ENCODE peak calls at places on chromosomes 13 and 19, in four cellular contexts. I, Z, V and E are unnamed samples.

GRCh38 chr13:46866150-46866549 is 30.7 kb downstream of the HTR2A start:
- DNase-seq in Z (peak; percentile 43), I (no peak), V (peak; percentile 37), E (peak; percentile 86)

GRCh38 chr19:8640402-8641004 is 10.1 kb downstream of the NFILZ start:
- DNase-seq in V (no peak), Z (no peak), I (no peak), E (no peak)

GRCh38 chr19:511101-511841 is 4.0 kb downstream of the TPGS1 start:
- DNase-seq in Z (no peak), V (peak; percentile 82), I (no peak), E (peak; percentile 72)

GRCh38 chr19:14333101-14333871 is 48.0 kb upstream of the ADGRE5 start:
- DNase-seq in Z (peak; percentile 18), I (no peak), V (peak; percentile 80), E (no peak)

GRCh38 chr13:30107536-30108136 is 199.7 kb downstream of the KATNAL1 start:
- DNase-seq in I (no peak), V (peak; percentile 46), Z (peak; percentile 47), E (peak; percentile 71)

GRCh38 chr19:42548545-42548944 is 20.3 kb upstream of the CEACAM1 start:
- DNase-seq in Z (no peak), I (no peak), V (no peak), E (no peak)

GRCh38 chr13:29594710-29595379 is 643 bp downstream of the SLC7A1 start:
- DNase-seq in V (peak; percentile 75), Z (peak; percentile 64), I (peak; percentile 62), E (peak; percentile 90)

GRCh38 chr13:94305033-94305432 is 174.4 kb downstream of the DCT start:
- DNase-seq in I (no peak), Z (no peak), V (no peak), E (no peak)

GRCh38 chr13:110642291-110642981 is 27.1 kb downstream of the NAXD start:
- DNase-seq in I (no peak), V (no peak), Z (no peak), E (no peak)

GRCh38 chr19:14404322-14404721 is 14.8 kb downstream of the DDX39A start:
- DNase-seq in Z (no peak), I (no peak), V (no peak), E (no peak)

GRCh38 chr19:43329989-43330388 is 23.5 kb upstream of the CD177 start:
- DNase-seq in I (no peak), V (peak; percentile 58), Z (no peak), E (no peak)

GRCh38 chr19:14056741-14057356 is 5.0 kb downstream of the PALM3 start:
- DNase-seq in V (no peak), Z (no peak), I (no peak), E (no peak)

GRCh38 chr19:9645466-9645865 is 24.4 kb upstream of the ZNF561 start:
- DNase-seq in Z (no peak), V (no peak), I (no peak), E (no peak)

GRCh38 chr19:35845215-35846037 is 6.9 kb downstream of the NPHS1 start:
- DNase-seq in Z (no peak), V (peak; percentile 72), I (no peak), E (no peak)

GRCh38 chr13:60397693-60398437 is 845 bp downstream of the TDRD3 start:
- DNase-seq in V (peak; percentile 82), I (peak; percentile 45), Z (peak; percentile 66), E (peak; percentile 88)

GRCh38 chr19:2016041-2016807 is 710 bp upstream of the BTBD2 start:
- DNase-seq in I (peak; percentile 88), Z (peak; percentile 89), V (peak; percentile 74), E (no peak)

GRCh38 chr13:94312511-94313191 is 166.8 kb downstream of the DCT start:
- DNase-seq in I (no peak), Z (no peak), V (no peak), E (no peak)

GRCh38 chr19:5308471-5309437 is 31.9 kb downstream of the PTPRS start:
- DNase-seq in I (peak; percentile 80), Z (peak; percentile 90), V (peak; percentile 44), E (peak; percentile 78)

GRCh38 chr13:67509039-67509438 is 278.9 kb upstream of the PCDH9 start:
- DNase-seq in V (no peak), I (no peak), Z (no peak), E (no peak)

GRCh38 chr19:29503140-29503758 is 22.5 kb upstream of the VSTM2B start:
- DNase-seq in Z (no peak), I (no peak), V (no peak), E (no peak)

GRCh38 chr19:9939301-9939913 is 3.1 kb upstream of the OLFM2 start:
- DNase-seq in I (no peak), V (no peak), Z (peak; percentile 53), E (no peak)

GRCh38 chr13:42108217-42108616 is 59.8 kb downstream of the DGKH start:
- DNase-seq in I (no peak), V (no peak), Z (no peak), E (no peak)

GRCh38 chr13:71964491-71965108 is 97.6 kb upstream of the DACH1 start:
- DNase-seq in I (no peak), Z (no peak), V (no peak), E (no peak)

GRCh38 chr13:103403148-103403740 is 337.0 kb upstream of the SLC10A2 start:
- DNase-seq in Z (no peak), I (no peak), V (no peak), E (no peak)

GRCh38 chr19:7622933-7623685 is 6.2 kb downstream of the XAB2 start:
- DNase-seq in I (no peak), Z (no peak), V (no peak), E (no peak)

GRCh38 chr13:94999871-95000270 is 287.5 kb upstream of the SOX21 start:
- DNase-seq in V (no peak), I (no peak), Z (peak; percentile 77), E (no peak)

GRCh38 chr19:45934551-45935230 is 20.1 kb upstream of the NANOS2 start:
- DNase-seq in V (no peak), Z (no peak), I (no peak), E (no peak)

GRCh38 chr19:45929247-45929646 is 14.7 kb upstream of the NANOS2 start:
- DNase-seq in V (no peak), Z (no peak), I (no peak), E (no peak)

GRCh38 chr19:45927565-45928261 is 13.1 kb upstream of the NANOS2 start:
- DNase-seq in I (peak; percentile 87), Z (peak; percentile 91), V (peak; percentile 88), E (peak; percentile 91)

GRCh38 chr19:45933759-45934158 is 19.2 kb upstream of the NANOS2 start:
- DNase-seq in I (no peak), V (no peak), Z (no peak), E (no peak)

GRCh38 chr19:45931055-45931454 is 16.5 kb upstream of the NANOS2 start:
- DNase-seq in V (no peak), I (no peak), Z (no peak), E (no peak)
- TF ChIP-seq CTCF in V (no peak), I (no peak), Z (peak; percentile 23), E (no peak)

GRCh38 chr19:48994035-48994386 is 324 bp downstream of the RUVBL2 start:
- DNase-seq in V (no peak), Z (no peak), I (no peak), E (no peak)
- H3K4me3 ChIP-seq in V (peak overlapping the region; percentile 57), Z (peak overlapping the region; percentile 96), I (peak overlapping the region; percentile 78), E (peak overlapping the region; percentile 80)

DNA sequence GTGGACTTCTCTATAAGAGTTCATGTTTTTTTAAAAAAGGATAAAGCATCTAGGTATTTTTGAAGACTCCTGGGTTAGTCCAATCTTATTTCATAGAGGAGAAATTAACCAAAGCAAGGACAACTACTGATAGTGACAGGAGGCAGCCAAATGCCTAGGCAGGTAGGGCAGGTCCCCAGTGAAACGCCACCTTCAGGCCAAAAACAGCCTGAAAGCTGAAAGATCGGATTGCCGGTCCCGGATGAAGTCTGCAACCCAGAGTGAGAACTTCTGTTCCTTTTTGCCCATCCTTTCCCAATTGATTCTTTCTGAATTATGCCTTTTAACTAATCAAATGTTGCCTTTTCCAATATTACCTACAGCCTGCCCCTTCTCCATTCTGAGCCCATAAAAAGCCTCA is 6.1 kb upstream of the GGACT start:
- DNase-seq in Z (no peak), I (no peak), V (peak; percentile 46), E (no peak)
- TF ChIP-seq CTCF in Z (peak; percentile 16), I (no peak), V (no peak), E (peak; percentile 22)

GRCh38 chr19:51689751-51690358 is 3.3 kb upstream of the SPACA6 start:
- DNase-seq in Z (peak; percentile 31), V (no peak), I (peak; percentile 85), E (no peak)

GRCh38 chr19:51692065-51692915 is 840 bp upstream of the SPACA6 start:
- DNase-seq in Z (no peak), V (no peak), I (no peak), E (no peak)

GRCh38 chr19:51691122-51692064 is 1.7 kb upstream of the SPACA6 start:
- DNase-seq in Z (peak; percentile 70), I (no peak), V (no peak), E (no peak)

GRCh38 chr19:51688665-51689571 is 4.2 kb upstream of the SPACA6 start:
- DNase-seq in I (peak; percentile 96), Z (peak; percentile 96), V (peak; percentile 80), E (peak; percentile 93)

GRCh38 chr19:51690359-51691121 is 2.6 kb upstream of the SPACA6 start:
- DNase-seq in I (peak; percentile 90), Z (peak; percentile 72), V (peak; percentile 65), E (peak; percentile 81)
- H3K4me3 ChIP-seq in I (peak overlapping the region; percentile 95), Z (peak overlapping the region; percentile 97), V (peak overlapping the region; percentile 30), E (peak overlapping the region; percentile 85)

DNA sequence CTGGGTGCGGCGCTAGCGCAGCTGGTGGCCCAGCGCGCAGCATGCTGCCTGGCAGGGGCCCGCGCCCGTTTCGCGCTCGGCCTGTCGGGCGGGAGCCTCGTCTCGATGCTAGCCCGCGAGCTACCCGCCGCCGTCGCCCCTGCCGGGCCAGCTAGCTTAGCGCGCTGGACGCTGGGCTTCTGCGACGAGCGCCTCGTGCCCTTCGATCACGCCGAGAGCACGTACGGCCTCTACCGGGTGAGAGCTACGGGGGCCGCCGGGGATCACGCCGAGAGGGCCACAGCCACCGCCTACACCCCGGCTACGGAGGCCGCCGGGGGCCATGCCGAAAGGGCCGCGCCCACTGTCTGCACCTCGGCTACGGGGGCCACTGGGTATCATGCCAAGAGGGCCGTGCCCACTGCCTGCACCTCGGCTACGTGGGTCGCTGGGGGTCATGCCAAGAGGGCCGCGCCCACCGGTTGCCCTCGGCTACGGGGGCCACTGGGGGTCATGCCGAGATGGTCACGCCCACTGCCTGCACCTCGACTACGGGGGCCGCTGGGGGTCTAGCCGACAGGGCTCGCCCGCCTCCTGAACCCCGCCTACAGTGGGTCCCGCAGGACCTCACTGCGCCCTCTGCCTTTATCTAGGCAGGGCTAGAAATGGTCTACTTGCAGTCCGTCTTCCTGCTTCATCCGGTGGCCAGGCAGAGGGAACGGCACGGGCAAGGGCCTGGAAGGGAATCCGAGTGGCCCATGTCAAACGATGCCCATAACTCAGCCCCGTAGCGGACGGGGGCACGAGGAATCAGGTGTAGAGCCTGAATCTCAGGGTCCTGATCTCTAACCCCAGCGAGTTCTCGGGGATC is 500 bp downstream of the PGLS start:
- DNase-seq in V (peak; percentile 90), Z (peak; percentile 82), I (peak; percentile 86), E (peak; percentile 96)
- TF ChIP-seq CTCF in V (peak; percentile 2), Z (peak; percentile 23), I (peak; percentile 41), E (peak; percentile 19)